ENCODE peak calls at places on chromosomes 3 and 15, in six cellular contexts. P, Q, R, D, G and W are unnamed samples.

GRCh38 chr3:40404591-40405198 is 17.7 kb downstream of the ENTPD3 start:
- DNase-seq in R (no peak), G (no peak), P (no peak), Q (no peak), D (no peak), W (no peak)

GRCh38 chr15:62782100-62782791 is 260.3 kb upstream of the TPM1 start:
- DNase-seq in R (peak), P (peak), G (peak), Q (peak), D (peak), W (peak)

GRCh38 chr3:170322501-170323328 is 34.8 kb upstream of the SKIL start:
- DNase-seq in G (no peak), P (no peak), D (no peak), R (no peak), Q (no peak), W (no peak)

GRCh38 chr3:45642731-45643152 is 46.5 kb upstream of the SACM1L start:
- DNase-seq in P (no peak), R (no peak), D (peak), Q (no peak), G (no peak), W (no peak)

GRCh38 chr15:41291065-41291631 is 41.2 kb downstream of the OIP5 start:
- DNase-seq in R (no peak), D (no peak), G (no peak), Q (no peak), P (no peak), W (no peak)

GRCh38 chr3:107198522-107199271 is 178.5 kb upstream of the CCDC54 start:
- DNase-seq in R (no peak), D (peak), P (no peak), G (no peak), Q (no peak), W (no peak)

GRCh38 chr3:37537914-37538691 is 323.6 kb upstream of the CTDSPL start:
- DNase-seq in G (no peak), Q (peak), P (no peak), R (no peak), D (no peak), W (no peak)

GRCh38 chr3:55804170-55805095 is 317.3 kb upstream of the WNT5A start:
- DNase-seq in Q (no peak), D (no peak), G (peak), R (no peak), P (no peak), W (no peak)

GRCh38 chr3:106534206-106534605 is 665.4 kb upstream of the CBLB start:
- DNase-seq in G (no peak), R (no peak), D (peak), Q (no peak), P (no peak), W (no peak)

GRCh38 chr15:38559131-38559530 is 5.5 kb downstream of the RASGRP1 start:
- DNase-seq in R (no peak), G (no peak), Q (no peak), P (no peak), D (no peak), W (no peak)

GRCh38 chr3:16807441-16807840 is 77.3 kb upstream of the PLCL2 start:
- DNase-seq in R (no peak), D (no peak), P (no peak), G (no peak), Q (no peak), W (no peak)

GRCh38 chr3:100759162-100759561 is 49.9 kb downstream of the TFG start:
- DNase-seq in P (no peak), Q (no peak), D (no peak), R (no peak), G (no peak), W (no peak)

GRCh38 chr3:129530331-129530761 is 1.9 kb downstream of the RHO start:
- DNase-seq in P (no peak), G (no peak), R (no peak), Q (no peak), D (peak), W (no peak)

GRCh38 chr3:124413989-124414598 is 316.2 kb upstream of the UMPS start:
- DNase-seq in D (no peak), G (peak), R (peak), Q (no peak), P (no peak), W (no peak)

GRCh38 chr15:89243691-89244511 is at the start of gene FANCI:
- DNase-seq in Q (peak), D (peak), G (peak), P (peak), R (peak), W (peak)
- TF ChIP-seq CTCF in Q (peak), D (peak), G (peak), P (peak), R (peak), W (no peak)

DNA sequence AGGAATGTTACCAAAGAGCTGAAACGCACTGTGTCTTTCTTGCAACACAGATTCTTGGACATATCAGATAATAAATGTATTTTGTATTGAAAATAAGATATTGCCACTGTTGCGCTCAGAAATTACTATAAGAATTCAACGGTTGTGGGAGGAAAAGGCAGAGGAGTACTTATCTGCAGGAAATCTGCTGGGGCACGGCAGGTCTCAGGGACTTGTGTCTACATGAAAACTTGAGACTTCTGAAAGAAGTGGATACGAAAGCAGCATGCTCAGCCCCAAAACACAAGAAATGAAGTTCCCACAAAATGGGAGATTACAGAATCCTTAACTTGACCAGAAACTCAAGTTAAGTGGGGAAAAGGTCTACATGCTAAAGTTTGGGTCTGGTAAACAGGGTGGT is 86.5 kb downstream of the IGSF11 start:
- DNase-seq in G (no peak), R (no peak), D (no peak), P (no peak), Q (no peak), W (no peak)
- TF ChIP-seq CTCF in G (no peak), R (no peak), D (no peak), P (no peak), Q (no peak), W (no peak)

GRCh38 chr3:10816019-10816862 is at the start of gene SLC6A11:
- DNase-seq in P (peak), G (no peak), Q (no peak), D (no peak), R (no peak), W (peak)

GRCh38 chr3:10815487-10815886 is 541 bp upstream of the SLC6A11 start:
- DNase-seq in R (no peak), Q (no peak), G (no peak), D (no peak), P (no peak), W (no peak)

GRCh38 chr3:10810376-10810775 is 5.7 kb upstream of the SLC6A11 start:
- DNase-seq in D (no peak), Q (no peak), G (no peak), P (no peak), R (no peak), W (no peak)

GRCh38 chr3:10814623-10815022 is 1.4 kb upstream of the SLC6A11 start:
- DNase-seq in Q (no peak), D (no peak), P (no peak), R (no peak), G (no peak), W (no peak)

GRCh38 chr3:10813425-10813824 is 2.6 kb upstream of the SLC6A11 start:
- DNase-seq in R (no peak), D (no peak), Q (no peak), G (no peak), P (no peak), W (no peak)
- TF ChIP-seq CTCF in R (no peak), D (no peak), Q (no peak), G (no peak), P (no peak), W (no peak)

GRCh38 chr3:48915296-48915695 is 3.3 kb upstream of the ARIH2 start:
- DNase-seq in D (peak), G (no peak), P (no peak), Q (no peak), R (no peak), W (no peak)

GRCh38 chr3:48919215-48920138 is 835 bp downstream of the ARIH2 start:
- DNase-seq in Q (no peak), P (peak), D (peak), R (no peak), G (peak), W (no peak)

GRCh38 chr3:48918388-48919214 is at the start of gene ARIH2:
- DNase-seq in R (peak), D (peak), P (peak), Q (peak), G (peak), W (peak)
- TF ChIP-seq CTCF in R (no peak), D (no peak), P (no peak), Q (peak), G (no peak), W (peak)

DNA sequence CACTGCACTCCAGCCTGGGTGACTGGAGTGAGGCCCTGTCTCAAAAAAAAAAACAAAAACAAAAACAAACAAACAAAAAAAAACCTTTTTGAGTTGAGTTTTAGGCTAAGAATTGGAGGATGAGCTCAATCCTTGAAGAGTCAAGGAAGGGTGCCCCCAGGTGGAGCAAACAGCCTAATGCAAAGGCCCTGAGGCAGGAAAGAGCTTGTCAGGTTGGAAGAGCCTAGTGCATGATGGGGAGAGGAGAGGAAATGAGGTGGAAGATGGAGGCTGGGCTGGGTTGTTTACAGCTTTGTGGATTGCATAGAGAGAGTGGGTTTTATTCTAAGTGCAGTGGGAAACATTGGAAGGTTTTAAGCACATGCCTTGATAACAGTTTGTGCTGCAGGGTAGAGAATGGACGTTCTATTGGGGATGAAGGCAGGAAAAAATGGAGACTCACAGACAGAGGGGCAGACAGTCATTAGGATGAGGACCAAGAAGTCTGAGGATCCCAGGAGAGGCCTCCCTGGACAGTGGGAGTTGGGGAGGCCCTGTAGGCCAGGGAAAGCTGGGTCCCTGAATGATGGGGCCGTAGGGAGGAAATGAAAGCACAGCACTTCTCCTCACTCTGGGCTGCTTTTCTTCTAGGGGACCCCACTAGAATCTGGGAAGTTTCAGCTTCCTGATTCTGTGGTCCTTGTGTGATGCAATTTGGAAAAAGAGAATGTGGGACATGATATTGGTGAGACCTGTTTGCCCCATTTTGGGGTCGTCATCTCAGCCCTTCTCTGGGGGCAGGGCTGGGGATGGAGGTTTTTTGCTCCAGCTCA is 1.9 kb upstream of the SNX22 start:
- DNase-seq in P (no peak), G (no peak), Q (no peak), D (no peak), R (peak), W (no peak)
- TF ChIP-seq CTCF in P (no peak), G (no peak), Q (no peak), D (peak), R (no peak), W (peak)

GRCh38 chr15:44298878-44299277 is 10.4 kb downstream of the GOLM2 start:
- DNase-seq in P (no peak), D (no peak), Q (no peak), G (no peak), R (no peak), W (no peak)
- TF ChIP-seq CTCF in P (no peak), D (peak), Q (no peak), G (no peak), R (no peak), W (peak)

GRCh38 chr15:52349062-52349700 is 53.6 kb upstream of the MYO5C start:
- DNase-seq in R (no peak), G (no peak), P (no peak), D (peak), Q (no peak), W (no peak)
- TF ChIP-seq CTCF in R (no peak), G (no peak), P (no peak), D (peak), Q (no peak), W (no peak)